ENCODE peak calls at places on chromosomes 3 and 15, in five cellular contexts. T, R, I, M and P are unnamed samples.
A peak's percentile ranks its signal among the peaks of the same experiment; 100 is the strongest.

GRCh38 chr3:63921741-63922482 is 9.7 kb upstream of the SCAANT1 start:
- DNase-seq in I (no peak), M (no peak), T (no peak), R (no peak), P (no peak)

GRCh38 chr3:4373669-4374068 is 70.5 kb downstream of the SETMAR start:
- DNase-seq in I (peak; percentile 17), R (no peak), T (no peak), M (no peak), P (no peak)

GRCh38 chr3:186590580-186591296 is 20.2 kb downstream of the DNAJB11 start:
- DNase-seq in I (no peak), R (no peak), M (no peak), T (no peak), P (no peak)

GRCh38 chr3:64992462-64993285 is 304.9 kb upstream of the ADAMTS9 start:
- DNase-seq in T (no peak), I (no peak), M (no peak), R (no peak), P (no peak)

GRCh38 chr3:192817053-192817452 is 89.7 kb upstream of the FGF12 start:
- DNase-seq in T (no peak), M (peak; percentile 53), R (no peak), I (peak; percentile 91), P (peak; percentile 25)

GRCh38 chr15:51044037-51044712 is 50.5 kb downstream of the TNFAIP8L3 start:
- DNase-seq in R (no peak), T (no peak), I (no peak), M (no peak), P (no peak)

GRCh38 chr15:56356616-56357015 is 8.6 kb upstream of the TEX9 start:
- DNase-seq in T (no peak), R (no peak), M (peak; percentile 13), I (peak; percentile 36), P (no peak)

GRCh38 chr3:13844286-13844685 is 35.6 kb downstream of the WNT7A start:
- DNase-seq in M (no peak), I (no peak), T (no peak), R (no peak), P (no peak)

GRCh38 chr3:124351430-124352142 is 359.7 kb upstream of the ROPN1 start:
- DNase-seq in I (peak; percentile 67), M (peak; percentile 40), R (peak; percentile 49), T (no peak), P (peak; percentile 31)

GRCh38 chr15:80660114-80660513 is 35.0 kb upstream of the ABHD17C start:
- DNase-seq in M (no peak), T (no peak), I (peak; percentile 49), R (peak; percentile 41), P (no peak)

GRCh38 chr3:182633206-182633605 is 160.1 kb upstream of the ATP11B start:
- DNase-seq in I (no peak), R (no peak), T (no peak), M (no peak), P (no peak)